ENCODE peak calls at places on chromosome 3, in ten cellular contexts. H is upper lobe of left lung, U is heart right ventricle, E is DND-41, M is psoas muscle, S is AG04450, C is ascending aorta, T is fibroblast of lung, D is pancreas, I is neural progenitor cell. R is an unnamed sample.

GRCh38 chr3:63290686-63291085 is 12.6 kb downstream of the SYNPR start:
- DNase-seq in D (no peak), T (no peak), S (no peak), E (no peak), I (no peak), U (no peak), M (no peak), H (no peak), C (no peak), R (no peak)

GRCh38 chr3:59774613-59775012 is 724.8 kb upstream of the CFAP20DC start:
- DNase-seq in H (no peak), S (peak), C (no peak), E (no peak), D (no peak), I (no peak), U (no peak), T (peak), M (no peak), R (no peak)

GRCh38 chr3:102410616-102411015 is 24.2 kb upstream of the ZPLD1 start:
- DNase-seq in I (no peak), M (no peak), T (peak), D (no peak), H (no peak), E (no peak), S (no peak), U (no peak), C (no peak), R (no peak)

GRCh38 chr3:158532099-158532734 is 38.8 kb upstream of the MLF1 start:
- DNase-seq in E (peak), D (no peak), M (no peak), T (peak), I (peak), U (no peak), H (no peak), S (peak), C (no peak), R (no peak)

GRCh38 chr3:193803288-193803687 is 210.3 kb downstream of the OPA1 start:
- DNase-seq in I (no peak), S (no peak), U (no peak), M (no peak), D (no peak), T (no peak), E (no peak), H (no peak), C (no peak), R (peak)

GRCh38 chr3:132350814-132351213 is 33.6 kb downstream of the ACP3 start:
- DNase-seq in C (no peak), M (no peak), U (no peak), S (no peak), I (no peak), D (no peak), H (no peak), T (no peak), E (no peak), R (no peak)

GRCh38 chr3:172106989-172107388 is 67.6 kb downstream of the FNDC3B start:
- DNase-seq in C (no peak), H (no peak), D (no peak), T (peak), U (no peak), E (peak), I (no peak), S (no peak), M (no peak), R (peak)

GRCh38 chr3:30496496-30496966 is 109.9 kb upstream of the TGFBR2 start:
- DNase-seq in T (peak), H (no peak), S (peak), U (no peak), C (peak), M (no peak), I (no peak), D (no peak), E (peak), R (no peak)

GRCh38 chr3:147816770-147817169 is 407.6 kb downstream of the ZIC1 start:
- DNase-seq in E (no peak), M (peak), I (no peak), D (no peak), U (no peak), T (no peak), C (no peak), S (no peak), H (no peak), R (peak)

GRCh38 chr3:197256836-197257444 is 41.5 kb downstream of the DLG1 start:
- DNase-seq in S (peak), I (peak), C (no peak), M (no peak), H (no peak), D (no peak), E (peak), U (no peak), T (peak), R (peak)

GRCh38 chr3:125602752-125603649 is 7.7 kb upstream of the OSBPL11 start:
- DNase-seq in D (no peak), S (no peak), C (peak), U (no peak), H (no peak), T (peak), E (no peak), I (peak), M (no peak), R (no peak)

GRCh38 chr3:77039606-77040553 is at the start of gene ROBO2:
- DNase-seq in D (peak), S (no peak), H (peak), M (peak), C (peak), E (no peak), T (peak), U (peak), I (peak), R (peak)

GRCh38 chr3:159170436-159171003 is 368.7 kb downstream of the MFSD1 start:
- DNase-seq in E (no peak), M (no peak), T (peak), H (no peak), U (no peak), I (no peak), S (no peak), D (no peak), C (no peak), R (no peak)

GRCh38 chr3:54891540-54891897 is 36.3 kb downstream of the LRTM1 start:
- DNase-seq in D (peak), E (no peak), S (peak), I (peak), C (peak), T (peak), U (peak), M (peak), H (peak), R (peak)

GRCh38 chr3:110180733-110181132 is 843.4 kb upstream of the DPPA4 start:
- DNase-seq in S (no peak), E (no peak), H (no peak), T (peak), M (peak), C (no peak), U (no peak), I (no peak), D (no peak), R (no peak)

GRCh38 chr3:23566499-23566898 is 239.3 kb upstream of the UBE2E1 start:
- DNase-seq in H (no peak), T (no peak), S (no peak), C (no peak), I (no peak), E (no peak), M (no peak), U (no peak), D (no peak), R (no peak)

GRCh38 chr3:61451841-61452240 is 109.5 kb upstream of the PTPRG start:
- DNase-seq in S (no peak), C (no peak), D (no peak), M (no peak), T (peak), U (no peak), I (no peak), E (no peak), H (no peak), R (no peak)

GRCh38 chr3:124277516-124277890 is 285.6 kb upstream of the ROPN1 start:
- DNase-seq in U (no peak), E (no peak), D (no peak), H (no peak), C (peak), M (no peak), I (no peak), S (no peak), T (peak), R (peak)

GRCh38 chr3:99714146-99714545 is 75.8 kb downstream of the COL8A1 start:
- DNase-seq in D (no peak), E (no peak), C (no peak), I (no peak), U (no peak), S (no peak), H (no peak), M (no peak), T (peak), R (no peak)

GRCh38 chr3:156483961-156484787 is 70.7 kb downstream of the SSR3 start:
- DNase-seq in T (peak), C (no peak), H (no peak), U (no peak), E (peak), S (no peak), D (no peak), I (no peak), M (no peak), R (no peak)

GRCh38 chr3:133992951-133993595 is 36.7 kb downstream of the SLCO2A1 start:
- DNase-seq in U (no peak), H (no peak), E (no peak), M (no peak), I (no peak), C (peak), D (no peak), S (no peak), T (no peak), R (no peak)

GRCh38 chr3:126052196-126053058 is 31.5 kb downstream of the SLC41A3 start:
- DNase-seq in H (no peak), S (no peak), M (no peak), I (no peak), E (peak), T (no peak), D (no peak), C (peak), U (no peak), R (no peak)

GRCh38 chr3:4785551-4785950 is 193.7 kb upstream of the BHLHE40 start:
- DNase-seq in U (no peak), H (no peak), S (no peak), D (no peak), M (no peak), I (no peak), T (no peak), E (no peak), C (no peak), R (no peak)

GRCh38 chr3:53243165-53243564 is 12.7 kb downstream of the TKT start:
- DNase-seq in I (no peak), U (no peak), S (no peak), D (no peak), H (no peak), T (peak), C (no peak), M (peak), E (no peak), R (no peak)

GRCh38 chr3:141415959-141416358 is 47.7 kb downstream of the ZBTB38 start:
- DNase-seq in D (no peak), E (no peak), T (no peak), M (no peak), U (no peak), I (no peak), H (no peak), S (no peak), C (no peak), R (no peak)
- H3K27ac ChIP-seq in D (no peak), E (no peak), T (peak), M (peak), U (peak), I (no peak), H (peak), S (no peak), C (peak), R (no peak)

GRCh38 chr3:151579571-151580270 is 118.9 kb upstream of the IGSF10 start:
- DNase-seq in C (no peak), D (no peak), M (no peak), U (no peak), S (no peak), T (peak), H (no peak), E (peak), I (no peak), R (no peak)

GRCh38 chr3:151580592-151580991 is 119.7 kb upstream of the IGSF10 start:
- DNase-seq in U (no peak), I (no peak), H (no peak), E (no peak), S (peak), M (no peak), D (no peak), T (peak), C (no peak), R (no peak)

GRCh38 chr3:151576524-151576923 is 115.7 kb upstream of the IGSF10 start:
- DNase-seq in S (no peak), U (no peak), D (no peak), E (no peak), I (no peak), C (no peak), M (no peak), H (no peak), T (no peak), R (no peak)

GRCh38 chr3:151581046-151581445 is 120.2 kb upstream of the IGSF10 start:
- DNase-seq in E (no peak), D (no peak), S (no peak), C (no peak), I (no peak), H (no peak), T (peak), U (no peak), M (no peak), R (no peak)

DNA sequence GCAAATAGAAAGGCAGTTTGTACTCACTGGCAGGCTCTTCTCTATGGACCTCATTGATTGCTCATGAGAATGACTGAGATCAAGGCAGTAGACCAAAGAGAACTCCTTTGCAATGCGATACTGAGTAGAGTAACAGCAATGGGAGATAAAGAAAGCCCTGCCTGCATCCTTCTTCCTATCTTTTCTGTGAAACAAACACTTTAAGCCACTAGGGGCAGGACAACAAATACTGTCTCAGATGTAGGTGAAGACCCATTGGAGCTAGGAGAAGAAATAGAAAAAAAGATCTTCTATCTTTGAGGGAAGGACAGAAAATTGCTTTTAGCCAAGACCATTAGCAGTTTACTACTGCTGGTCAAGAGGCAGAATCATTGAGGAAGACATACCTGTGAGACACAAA is 117.6 kb upstream of the IGSF10 start:
- DNase-seq in D (no peak), C (no peak), M (no peak), E (no peak), S (no peak), T (no peak), I (no peak), H (no peak), U (no peak), R (no peak)
- TF ChIP-seq CTCF in D (no peak), C (no peak), M (no peak), E (peak), S (no peak), T (no peak), I (peak), H (no peak), U (no peak), R (no peak)

GRCh38 chr3:128006471-128007424 is 45.5 kb upstream of the SEC61A1 start:
- DNase-seq in C (peak), T (no peak), H (peak), E (no peak), S (no peak), U (no peak), D (no peak), M (no peak), I (peak), R (no peak)
- H3K4me3 ChIP-seq in C (peak), T (no peak), H (no peak), E (no peak), S (no peak), U (no peak), D (no peak), M (no peak), I (no peak), R (no peak)

DNA sequence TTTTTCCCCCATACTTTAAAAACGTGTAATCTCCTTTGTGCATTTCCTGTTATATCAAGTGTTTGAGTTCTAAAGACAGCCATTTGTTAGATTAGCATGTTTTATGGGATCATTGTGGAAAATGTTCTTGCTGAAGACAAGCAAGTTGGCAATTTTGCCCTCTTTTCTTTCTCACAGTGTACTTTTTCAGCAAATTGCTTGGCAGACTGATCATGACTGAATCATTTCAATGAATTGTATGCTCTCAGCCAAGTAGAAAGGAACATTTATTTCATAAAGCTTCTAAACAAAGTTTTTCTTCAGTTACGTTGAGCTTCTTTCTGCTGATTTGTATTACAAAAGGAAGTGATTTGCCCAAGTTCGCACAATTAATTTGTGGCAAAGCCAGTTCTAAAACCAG is 51.6 kb downstream of the ATG7 start:
- DNase-seq in C (no peak), E (no peak), I (no peak), T (peak), D (no peak), S (no peak), H (no peak), M (no peak), U (no peak), R (no peak)
- H3K27ac ChIP-seq in C (peak), E (no peak), I (no peak), T (no peak), D (no peak), S (no peak), H (peak), M (no peak), U (no peak), R (no peak)

DNA sequence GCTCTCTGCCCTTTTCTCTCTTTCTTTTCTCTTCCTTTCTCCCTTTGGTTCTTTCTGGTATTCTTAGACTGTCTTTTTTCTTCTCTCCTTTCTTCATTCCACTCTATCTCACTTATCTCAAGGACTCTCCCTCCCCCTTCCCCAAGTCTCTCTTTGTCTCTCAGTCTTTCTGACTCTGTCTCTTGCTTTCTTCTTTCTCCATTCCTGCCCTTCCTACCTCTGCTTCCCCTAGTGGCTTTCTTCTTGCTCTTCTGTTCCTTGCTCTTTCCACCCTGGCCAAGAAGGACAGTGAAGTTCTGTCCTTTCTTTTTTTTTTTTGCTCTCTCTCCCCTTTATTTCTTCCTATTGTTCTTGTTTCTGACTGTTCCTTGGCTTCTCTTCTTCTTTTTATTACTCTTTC is 22.3 kb upstream of the RPL39L start:
- DNase-seq in S (no peak), T (no peak), D (no peak), C (no peak), E (no peak), H (no peak), U (no peak), M (no peak), I (no peak), R (no peak)
- TF ChIP-seq CTCF in S (no peak), T (no peak), D (no peak), C (no peak), E (no peak), H (no peak), U (no peak), M (no peak), I (no peak), R (no peak)

GRCh38 chr3:180420016-180420415 is 181.9 kb upstream of the TTC14 start:
- DNase-seq in U (no peak), D (no peak), I (no peak), C (no peak), T (no peak), H (no peak), M (no peak), S (no peak), E (no peak), R (no peak)

GRCh38 chr3:180421711-180422110 is 180.3 kb upstream of the TTC14 start:
- DNase-seq in T (no peak), S (no peak), M (no peak), E (no peak), D (no peak), C (no peak), U (no peak), H (no peak), I (no peak), R (no peak)

GRCh38 chr3:180421221-180421620 is 180.7 kb upstream of the TTC14 start:
- DNase-seq in S (no peak), C (no peak), E (no peak), H (no peak), M (no peak), D (no peak), U (no peak), T (no peak), I (no peak), R (no peak)

GRCh38 chr3:180417241-180417640 is 184.7 kb upstream of the TTC14 start:
- DNase-seq in T (no peak), M (no peak), C (no peak), E (no peak), D (no peak), U (no peak), S (no peak), H (no peak), I (no peak), R (no peak)

GRCh38 chr3:180420804-180421203 is 181.2 kb upstream of the TTC14 start:
- DNase-seq in U (no peak), E (no peak), I (no peak), S (no peak), M (no peak), T (no peak), C (no peak), H (no peak), D (no peak), R (no peak)
- H3K4me3 ChIP-seq in U (no peak), E (no peak), I (no peak), S (no peak), M (no peak), T (no peak), C (no peak), H (no peak), D (no peak), R (no peak)